ENCODE peak calls at places on chromosomes 6 and 20, in nine cellular contexts. One of them, this sample, is unnamed.

GRCh38 chr6:157269261-157269794 is 54.0 kb downstream of the TMEM242 start:
- DNase-seq in BJ: no peak
- DNase-seq in ovary: peak
- DNase-seq in endodermal cell: peak
- DNase-seq in neural crest cell: no peak
- DNase-seq in WTC11: no peak
- DNase-seq in cardiac muscle cell: peak
- DNase-seq in right atrium auricular region: peak
- DNase-seq in uterus: peak
- DNase-seq in this sample: no peak

GRCh38 chr20:45405566-45406259 is 2.4 kb upstream of the DBNDD2 start:
- DNase-seq in BJ: no peak
- DNase-seq in ovary: peak
- DNase-seq in endodermal cell: peak
- DNase-seq in neural crest cell: no peak
- DNase-seq in WTC11: peak
- DNase-seq in cardiac muscle cell: no peak
- DNase-seq in right atrium auricular region: no peak
- DNase-seq in uterus: peak
- DNase-seq in this sample: peak

GRCh38 chr20:20318318-20319161 is 49.4 kb upstream of the INSM1 start:
- DNase-seq in BJ: no peak
- DNase-seq in ovary: no peak
- DNase-seq in endodermal cell: no peak
- DNase-seq in neural crest cell: no peak
- DNase-seq in WTC11: no peak
- DNase-seq in cardiac muscle cell: peak
- DNase-seq in right atrium auricular region: no peak
- DNase-seq in uterus: no peak
- DNase-seq in this sample: no peak

GRCh38 chr6:117195728-117196127 is 69.6 kb upstream of the VGLL2 start:
- DNase-seq in BJ: no peak
- DNase-seq in ovary: no peak
- DNase-seq in endodermal cell: no peak
- DNase-seq in neural crest cell: no peak
- DNase-seq in WTC11: no peak
- DNase-seq in cardiac muscle cell: no peak
- DNase-seq in right atrium auricular region: no peak
- DNase-seq in uterus: no peak
- DNase-seq in this sample: no peak

GRCh38 chr6:16168858-16169257 is 40.0 kb downstream of the MYLIP start:
- DNase-seq in BJ: no peak
- DNase-seq in ovary: no peak
- DNase-seq in endodermal cell: peak
- DNase-seq in neural crest cell: no peak
- DNase-seq in WTC11: no peak
- DNase-seq in cardiac muscle cell: peak
- DNase-seq in right atrium auricular region: no peak
- DNase-seq in uterus: no peak
- DNase-seq in this sample: no peak

GRCh38 chr20:46011631-46012482 is 3.1 kb downstream of the MMP9 start:
- DNase-seq in BJ: no peak
- DNase-seq in ovary: no peak
- DNase-seq in endodermal cell: peak
- DNase-seq in neural crest cell: no peak
- DNase-seq in WTC11: peak
- DNase-seq in cardiac muscle cell: peak
- DNase-seq in right atrium auricular region: peak
- DNase-seq in uterus: no peak
- DNase-seq in this sample: no peak

GRCh38 chr6:33344771-33345697 is 27.5 kb upstream of the ZBTB22 start:
- DNase-seq in BJ: peak
- DNase-seq in ovary: peak
- DNase-seq in endodermal cell: peak
- DNase-seq in neural crest cell: no peak
- DNase-seq in WTC11: peak
- DNase-seq in cardiac muscle cell: peak
- DNase-seq in right atrium auricular region: peak
- DNase-seq in uterus: peak
- DNase-seq in this sample: no peak

GRCh38 chr6:145891126-145891525 is 73.0 kb downstream of the SHPRH start:
- DNase-seq in BJ: peak
- DNase-seq in ovary: no peak
- DNase-seq in endodermal cell: no peak
- DNase-seq in neural crest cell: no peak
- DNase-seq in WTC11: no peak
- DNase-seq in cardiac muscle cell: peak
- DNase-seq in right atrium auricular region: no peak
- DNase-seq in uterus: no peak
- DNase-seq in this sample: no peak

GRCh38 chr20:16178671-16179070 is 394.6 kb downstream of the KIF16B start:
- DNase-seq in BJ: no peak
- DNase-seq in ovary: no peak
- DNase-seq in endodermal cell: no peak
- DNase-seq in neural crest cell: no peak
- DNase-seq in WTC11: no peak
- DNase-seq in cardiac muscle cell: no peak
- DNase-seq in right atrium auricular region: no peak
- DNase-seq in uterus: no peak
- DNase-seq in this sample: no peak

GRCh38 chr6:15804461-15804784 is 141.6 kb upstream of the DTNBP1 start:
- DNase-seq in BJ: no peak
- DNase-seq in ovary: no peak
- DNase-seq in endodermal cell: no peak
- DNase-seq in neural crest cell: no peak
- DNase-seq in WTC11: no peak
- DNase-seq in cardiac muscle cell: no peak
- DNase-seq in right atrium auricular region: no peak
- DNase-seq in uterus: no peak
- DNase-seq in this sample: no peak

GRCh38 chr6:82385102-82385501 is 21.5 kb downstream of the TPBG start:
- DNase-seq in BJ: no peak
- DNase-seq in ovary: no peak
- DNase-seq in endodermal cell: peak
- DNase-seq in neural crest cell: no peak
- DNase-seq in WTC11: no peak
- DNase-seq in cardiac muscle cell: no peak
- DNase-seq in right atrium auricular region: no peak
- DNase-seq in uterus: no peak
- DNase-seq in this sample: no peak

GRCh38 chr6:158718431-158719126 is 68.7 kb downstream of the SYTL3 start:
- DNase-seq in BJ: no peak
- DNase-seq in ovary: no peak
- DNase-seq in endodermal cell: peak
- DNase-seq in neural crest cell: peak
- DNase-seq in WTC11: peak
- DNase-seq in cardiac muscle cell: peak
- DNase-seq in right atrium auricular region: no peak
- DNase-seq in uterus: no peak
- DNase-seq in this sample: no peak

DNA sequence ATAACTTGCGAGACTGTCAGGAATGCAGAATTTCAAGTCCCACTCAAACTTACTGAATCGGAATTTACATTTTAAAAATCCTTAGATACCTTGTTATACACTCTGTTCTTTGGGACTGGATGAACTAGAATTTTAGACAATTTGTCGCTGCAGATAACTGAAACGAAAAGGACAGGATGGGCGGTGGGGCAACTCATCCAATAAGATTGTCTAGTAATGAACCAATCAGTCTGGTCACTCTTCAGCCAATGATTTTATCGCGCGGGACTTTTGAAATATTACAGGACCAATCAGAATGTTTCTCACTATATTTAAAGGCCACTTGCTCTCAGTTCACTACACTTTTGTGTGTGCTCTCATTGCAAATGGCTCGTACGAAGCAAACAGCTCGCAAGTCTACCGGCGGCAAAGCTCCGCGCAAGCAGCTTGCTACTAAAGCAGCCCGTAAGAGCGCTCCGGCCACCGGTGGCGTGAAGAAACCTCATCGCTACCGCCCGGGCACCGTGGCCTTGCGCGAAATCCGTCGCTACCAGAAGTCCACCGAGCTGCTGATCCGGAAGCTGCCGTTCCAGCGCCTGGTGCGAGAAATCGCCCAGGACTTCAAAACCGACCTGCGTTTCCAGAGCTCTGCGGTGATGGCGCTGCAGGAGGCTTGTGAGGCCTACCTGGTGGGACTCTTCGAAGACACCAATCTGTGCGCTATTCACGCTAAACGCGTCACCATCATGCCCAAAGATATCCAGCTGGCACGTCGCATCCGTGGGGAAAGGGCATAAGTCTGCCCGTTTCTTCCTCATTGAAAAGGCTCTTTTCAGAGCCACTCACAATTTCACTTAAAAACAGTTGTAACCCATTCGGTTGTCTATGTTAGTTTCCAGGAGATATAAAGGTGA is 41.9 kb upstream of the HFE start:
- DNase-seq in BJ: peak
- DNase-seq in ovary: peak
- DNase-seq in endodermal cell: no peak
- DNase-seq in neural crest cell: no peak
- DNase-seq in WTC11: peak
- DNase-seq in cardiac muscle cell: peak
- DNase-seq in right atrium auricular region: peak
- DNase-seq in uterus: peak
- DNase-seq in this sample: no peak
- TF ChIP-seq CTCF in BJ: peak
- TF ChIP-seq CTCF in ovary: no peak
- TF ChIP-seq CTCF in endodermal cell: no peak
- TF ChIP-seq CTCF in neural crest cell: no peak
- TF ChIP-seq CTCF in WTC11: no peak
- TF ChIP-seq CTCF in cardiac muscle cell: peak
- TF ChIP-seq CTCF in right atrium auricular region: no peak
- TF ChIP-seq CTCF in uterus: no peak
- TF ChIP-seq CTCF in this sample: no peak

GRCh38 chr20:56551571-56551970 is 18.5 kb downstream of the FAM209B start:
- DNase-seq in BJ: no peak
- DNase-seq in ovary: no peak
- DNase-seq in endodermal cell: no peak
- DNase-seq in neural crest cell: no peak
- DNase-seq in WTC11: no peak
- DNase-seq in cardiac muscle cell: no peak
- DNase-seq in right atrium auricular region: no peak
- DNase-seq in uterus: no peak
- DNase-seq in this sample: no peak

GRCh38 chr20:56558968-56559367 is 25.9 kb downstream of the FAM209B start:
- DNase-seq in BJ: no peak
- DNase-seq in ovary: no peak
- DNase-seq in endodermal cell: no peak
- DNase-seq in neural crest cell: no peak
- DNase-seq in WTC11: no peak
- DNase-seq in cardiac muscle cell: no peak
- DNase-seq in right atrium auricular region: no peak
- DNase-seq in uterus: no peak
- DNase-seq in this sample: no peak

GRCh38 chr20:56552911-56553629 is 20.0 kb downstream of the FAM209B start:
- DNase-seq in BJ: no peak
- DNase-seq in ovary: no peak
- DNase-seq in endodermal cell: no peak
- DNase-seq in neural crest cell: no peak
- DNase-seq in WTC11: no peak
- DNase-seq in cardiac muscle cell: no peak
- DNase-seq in right atrium auricular region: no peak
- DNase-seq in uterus: no peak
- DNase-seq in this sample: no peak

DNA sequence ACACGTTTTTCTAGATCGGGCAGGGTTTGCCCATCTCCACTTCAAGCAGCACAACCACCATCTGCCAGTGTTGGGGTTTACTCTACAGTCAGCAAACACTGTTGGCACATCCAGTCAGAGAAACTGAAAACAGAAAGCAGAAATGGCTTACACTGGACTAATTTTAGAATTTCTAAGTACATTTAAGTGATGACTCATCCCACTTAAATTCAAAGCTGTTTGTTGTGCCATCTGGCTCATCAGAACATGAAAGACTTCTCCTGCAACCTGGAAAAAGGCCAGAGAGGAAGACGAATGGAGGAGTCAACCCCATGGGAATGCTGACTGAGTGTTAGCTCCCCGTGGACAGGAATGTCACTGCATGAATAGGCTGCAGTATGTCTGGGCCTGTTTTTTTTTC is 21.8 kb downstream of the FAM209B start:
- DNase-seq in BJ: peak
- DNase-seq in ovary: no peak
- DNase-seq in endodermal cell: peak
- DNase-seq in neural crest cell: no peak
- DNase-seq in WTC11: no peak
- DNase-seq in cardiac muscle cell: peak
- DNase-seq in right atrium auricular region: no peak
- DNase-seq in uterus: no peak
- DNase-seq in this sample: no peak
- TF ChIP-seq CTCF in BJ: peak
- TF ChIP-seq CTCF in ovary: no peak
- TF ChIP-seq CTCF in endodermal cell: no peak
- TF ChIP-seq CTCF in neural crest cell: no peak
- TF ChIP-seq CTCF in WTC11: no peak
- TF ChIP-seq CTCF in cardiac muscle cell: no peak
- TF ChIP-seq CTCF in right atrium auricular region: peak
- TF ChIP-seq CTCF in uterus: no peak
- TF ChIP-seq CTCF in this sample: no peak

DNA sequence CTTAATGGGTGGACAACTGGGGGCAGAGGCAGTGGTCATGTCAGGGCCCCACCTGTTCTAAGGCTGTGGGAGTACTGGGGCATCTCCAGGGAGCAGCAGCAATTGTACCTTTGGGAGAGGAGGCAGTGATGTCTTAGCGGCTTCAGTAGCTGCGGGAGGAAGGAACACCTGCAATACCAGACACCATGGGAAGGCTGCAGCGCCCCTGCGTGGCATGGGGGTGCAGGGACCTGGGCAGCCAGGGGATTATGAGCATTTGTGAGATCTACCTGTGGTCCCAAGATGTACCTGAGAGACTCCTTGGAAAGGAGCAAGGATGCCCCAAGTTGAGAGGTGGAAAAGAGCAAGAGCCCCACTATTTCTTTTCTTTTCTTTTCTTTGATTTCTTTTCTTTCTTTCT is 112.1 kb upstream of the GPR6 start:
- DNase-seq in BJ: no peak
- DNase-seq in ovary: no peak
- DNase-seq in endodermal cell: peak
- DNase-seq in neural crest cell: no peak
- DNase-seq in WTC11: peak
- DNase-seq in cardiac muscle cell: no peak
- DNase-seq in right atrium auricular region: no peak
- DNase-seq in uterus: no peak
- DNase-seq in this sample: no peak
- TF ChIP-seq CTCF in BJ: no peak
- TF ChIP-seq CTCF in ovary: no peak
- TF ChIP-seq CTCF in endodermal cell: peak
- TF ChIP-seq CTCF in neural crest cell: no peak
- TF ChIP-seq CTCF in WTC11: no peak
- TF ChIP-seq CTCF in cardiac muscle cell: no peak
- TF ChIP-seq CTCF in right atrium auricular region: no peak
- TF ChIP-seq CTCF in uterus: no peak
- TF ChIP-seq CTCF in this sample: no peak

DNA sequence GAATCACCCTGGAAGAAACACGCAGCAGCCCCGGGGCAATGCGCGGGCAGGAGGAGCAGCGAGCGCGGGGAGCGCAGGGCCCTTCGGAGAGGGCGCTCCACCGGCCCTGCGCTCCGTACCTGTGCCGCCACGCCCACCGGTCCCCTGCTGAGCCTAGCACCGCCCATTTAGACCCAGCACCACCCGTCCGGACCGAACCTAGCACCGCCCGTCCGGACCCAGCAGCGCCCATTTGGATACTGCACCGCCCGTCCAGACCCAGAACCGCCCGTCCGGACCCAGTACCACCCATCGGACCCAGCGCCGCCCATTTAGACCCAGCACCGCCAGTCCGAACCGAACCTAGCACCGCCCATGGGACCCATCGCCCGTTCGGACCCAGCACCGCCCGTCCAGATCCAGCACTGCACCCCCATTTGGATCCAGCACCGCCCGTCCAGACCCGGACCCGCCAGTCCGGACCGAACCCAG is 917 bp upstream of the AFDN start:
- DNase-seq in BJ: no peak
- DNase-seq in ovary: peak
- DNase-seq in endodermal cell: peak
- DNase-seq in neural crest cell: peak
- DNase-seq in WTC11: peak
- DNase-seq in cardiac muscle cell: peak
- DNase-seq in right atrium auricular region: no peak
- DNase-seq in uterus: peak
- DNase-seq in this sample: no peak
- TF ChIP-seq CTCF in BJ: no peak
- TF ChIP-seq CTCF in ovary: no peak
- TF ChIP-seq CTCF in endodermal cell: no peak
- TF ChIP-seq CTCF in neural crest cell: no peak
- TF ChIP-seq CTCF in WTC11: no peak
- TF ChIP-seq CTCF in cardiac muscle cell: no peak
- TF ChIP-seq CTCF in right atrium auricular region: no peak
- TF ChIP-seq CTCF in uterus: no peak
- TF ChIP-seq CTCF in this sample: no peak